ENCODE peak calls at places on chromosomes 12 and 14, in seven cellular contexts. Y is Peyer's patch; O is HFF-Myc; H is GM23338; Z is CD4-positive, CD25-positive, alpha-beta regulatory T cell; L is HCT116; K is fibroblast of mammary gland. D is an unnamed sample.

GRCh38 chr12:6494968-6495367 is 1.1 kb downstream of the NCAPD2 start:
- DNase-seq in Y (no peak), O (no peak), H (no peak), Z (no peak), L (no peak), K (peak), D (no peak)

GRCh38 chr14:57831981-57832380 is 33.9 kb downstream of the SLC35F4 start:
- DNase-seq in Y (no peak), O (no peak), H (peak), Z (no peak), L (no peak), K (peak), D (no peak)

GRCh38 chr12:59444932-59445331 is 150.9 kb upstream of the SLC16A7 start:
- DNase-seq in Y (no peak), O (no peak), H (no peak), Z (no peak), L (no peak), K (peak), D (no peak)

GRCh38 chr14:50210074-50210473 is 21.3 kb downstream of the SOS2 start:
- DNase-seq in Y (no peak), O (no peak), H (no peak), Z (no peak), L (no peak), K (no peak), D (no peak)

GRCh38 chr12:42097971-42098370 is 46.7 kb downstream of the GXYLT1 start:
- DNase-seq in Y (no peak), O (no peak), H (no peak), Z (peak), L (no peak), K (no peak), D (no peak)

GRCh38 chr14:55129428-55130193 is 559 bp downstream of the LGALS3 start:
- DNase-seq in Y (peak), O (no peak), H (peak), Z (peak), L (no peak), K (peak), D (peak)

GRCh38 chr12:10310926-10311705 is 3.4 kb downstream of the KLRD1 start:
- DNase-seq in Y (no peak), O (no peak), H (no peak), Z (no peak), L (no peak), K (peak), D (no peak)

GRCh38 chr14:81400202-81400678 is at the start of gene STON2:
- DNase-seq in Y (peak), O (no peak), H (no peak), Z (no peak), L (peak), K (peak), D (peak)

GRCh38 chr14:54713364-54713763 is 146.4 kb downstream of the SAMD4A start:
- DNase-seq in Y (no peak), O (no peak), H (no peak), Z (no peak), L (no peak), K (peak), D (no peak)

GRCh38 chr14:82796081-82796480 is 1262.4 kb upstream of the SEL1L start:
- DNase-seq in Y (no peak), O (no peak), H (no peak), Z (no peak), L (no peak), K (no peak), D (no peak)

GRCh38 chr12:26555139-26555538 is 277.9 kb downstream of the ITPR2 start:
- DNase-seq in Y (no peak), O (no peak), H (no peak), Z (no peak), L (no peak), K (peak), D (no peak)

GRCh38 chr12:89521348-89522238 is 3.0 kb downstream of the GALNT4 start:
- DNase-seq in Y (no peak), O (no peak), H (no peak), Z (no peak), L (no peak), K (no peak), D (no peak)

GRCh38 chr14:65185859-65186258 is 83.5 kb upstream of the MAX start:
- DNase-seq in Y (no peak), O (no peak), H (no peak), Z (no peak), L (no peak), K (no peak), D (no peak)

GRCh38 chr14:68630081-68630571 is 162.7 kb downstream of the ZFP36L1 start:
- DNase-seq in Y (no peak), O (no peak), H (no peak), Z (no peak), L (no peak), K (no peak), D (peak)

GRCh38 chr12:125247477-125247876 is 182.2 kb downstream of the AACS start:
- DNase-seq in Y (no peak), O (no peak), H (no peak), Z (no peak), L (no peak), K (no peak), D (no peak)
- H3K4me3 ChIP-seq in Y (no peak), O (no peak), H (no peak), Z (no peak), L (no peak), K (no peak), D (no peak)

GRCh38 chr14:103096387-103096786 is 1.9 kb downstream of the EXOC3L4 start:
- DNase-seq in Y (no peak), O (no peak), H (no peak), Z (no peak), L (no peak), K (no peak), D (no peak)

GRCh38 chr14:103091883-103092222 is 2.7 kb upstream of the EXOC3L4 start:
- DNase-seq in Y (no peak), O (no peak), H (no peak), Z (no peak), L (no peak), K (no peak), D (no peak)

GRCh38 chr14:103095210-103095778 is 769 bp downstream of the EXOC3L4 start:
- DNase-seq in Y (peak), O (no peak), H (no peak), Z (no peak), L (no peak), K (no peak), D (no peak)

GRCh38 chr14:103094406-103095209 is at the start of gene EXOC3L4:
- DNase-seq in Y (peak), O (no peak), H (no peak), Z (no peak), L (no peak), K (no peak), D (no peak)

GRCh38 chr14:103093856-103094405 is 594 bp upstream of the EXOC3L4 start:
- DNase-seq in Y (no peak), O (no peak), H (no peak), Z (no peak), L (no peak), K (no peak), D (no peak)
- H3K4me3 ChIP-seq in Y (no peak), O (no peak), H (no peak), Z (no peak), L (no peak), K (no peak), D (no peak)

GRCh38 chr14:45072121-45072520 is 11.8 kb upstream of the PRPF39 start:
- DNase-seq in Y (no peak), O (no peak), H (no peak), Z (no peak), L (no peak), K (no peak), D (no peak)
- H3K4me3 ChIP-seq in Y (no peak), O (no peak), H (no peak), Z (no peak), L (no peak), K (no peak), D (no peak)

GRCh38 chr14:32933623-32933942 is 5.1 kb upstream of the NPAS3 start:
- DNase-seq in Y (no peak), O (no peak), H (peak), Z (no peak), L (no peak), K (peak), D (no peak)
- H3K4me3 ChIP-seq in Y (peak), O (peak), H (peak), Z (no peak), L (no peak), K (peak), D (no peak)